ENCODE peak calls at places on chromosome 4, in seven cellular contexts. L, M, K, Y, D, I and H are unnamed samples.

GRCh38 chr4:10032625-10033024 is 11.3 kb upstream of the SLC2A9 start:
- DNase-seq in L (no peak), M (peak), K (no peak), Y (no peak), D (no peak), I (peak), H (peak)

GRCh38 chr4:182448281-182449151 is 205.3 kb downstream of the TENM3 start:
- DNase-seq in L (peak), M (peak), K (peak), Y (no peak), D (peak), I (peak), H (peak)

GRCh38 chr4:38177035-38177791 is 217.0 kb downstream of the PTTG2 start:
- DNase-seq in L (peak), M (peak), K (peak), Y (peak), D (no peak), I (peak), H (no peak)

GRCh38 chr4:11805837-11806236 is 377.1 kb upstream of the HS3ST1 start:
- DNase-seq in L (no peak), M (peak), K (no peak), Y (no peak), D (no peak), I (no peak), H (no peak)

GRCh38 chr4:77959566-77960338 is 97.1 kb downstream of the MRPL1 start:
- DNase-seq in L (no peak), M (peak), K (no peak), Y (no peak), D (peak), I (peak), H (peak)

GRCh38 chr4:97330915-97331314 is 812.4 kb downstream of the STPG2 start:
- DNase-seq in L (no peak), M (no peak), K (no peak), Y (no peak), D (no peak), I (no peak), H (no peak)

GRCh38 chr4:8159522-8160232 is 1.1 kb upstream of the ABLIM2 start:
- DNase-seq in L (no peak), M (peak), K (no peak), Y (no peak), D (no peak), I (no peak), H (peak)

GRCh38 chr4:168480991-168481588 is 798 bp upstream of the DDX60L start:
- DNase-seq in L (peak), M (peak), K (peak), Y (peak), D (no peak), I (peak), H (peak)

GRCh38 chr4:76535603-76536380 is 100.8 kb downstream of the SHROOM3 start:
- DNase-seq in L (no peak), M (peak), K (no peak), Y (no peak), D (no peak), I (peak), H (peak)

GRCh38 chr4:112377701-112378620 is 80.8 kb downstream of the ALPK1 start:
- DNase-seq in L (no peak), M (no peak), K (no peak), Y (no peak), D (no peak), I (no peak), H (no peak)

GRCh38 chr4:87375719-87376291 is 15.2 kb downstream of the HSD17B11 start:
- DNase-seq in L (no peak), M (peak), K (no peak), Y (no peak), D (no peak), I (peak), H (peak)

GRCh38 chr4:104494822-104495559 is at the start of gene CXXC4:
- DNase-seq in L (peak), M (peak), K (peak), Y (peak), D (peak), I (peak), H (peak)

GRCh38 chr4:138216272-138216867 is 25.8 kb downstream of the SLC7A11 start:
- DNase-seq in L (no peak), M (no peak), K (no peak), Y (no peak), D (no peak), I (no peak), H (no peak)

GRCh38 chr4:108052511-108052910 is 62.8 kb downstream of the HADH start:
- DNase-seq in L (no peak), M (no peak), K (no peak), Y (no peak), D (no peak), I (no peak), H (no peak)

GRCh38 chr4:128846063-128846462 is 36.6 kb downstream of the JADE1 start:
- DNase-seq in L (no peak), M (no peak), K (no peak), Y (no peak), D (peak), I (no peak), H (peak)

GRCh38 chr4:129138762-129139496 is 43.0 kb downstream of the C4orf33 start:
- DNase-seq in L (no peak), M (no peak), K (no peak), Y (no peak), D (peak), I (no peak), H (no peak)

GRCh38 chr4:151238477-151238876 is 38.5 kb upstream of the PRSS48 start:
- DNase-seq in L (no peak), M (peak), K (no peak), Y (no peak), D (no peak), I (peak), H (no peak)

GRCh38 chr4:142413516-142413915 is 432.6 kb downstream of the INPP4B start:
- DNase-seq in L (no peak), M (no peak), K (no peak), Y (no peak), D (no peak), I (peak), H (no peak)

GRCh38 chr4:153798436-153798835 is 9.6 kb upstream of the SFRP2 start:
- DNase-seq in L (no peak), M (no peak), K (no peak), Y (no peak), D (no peak), I (peak), H (no peak)

GRCh38 chr4:111943796-111944203 is 201.5 kb upstream of the FAM241A start:
- DNase-seq in L (no peak), M (peak), K (peak), Y (no peak), D (no peak), I (peak), H (no peak)

GRCh38 chr4:153748378-153748777 is 11.4 kb downstream of the RNF175 start:
- DNase-seq in L (no peak), M (peak), K (no peak), Y (no peak), D (no peak), I (peak), H (no peak)

GRCh38 chr4:156547439-156547838 is 424.2 kb downstream of the PDGFC start:
- DNase-seq in L (no peak), M (peak), K (no peak), Y (no peak), D (no peak), I (peak), H (no peak)

GRCh38 chr4:10161146-10161545 is 44.5 kb upstream of the WDR1 start:
- DNase-seq in L (no peak), M (no peak), K (no peak), Y (no peak), D (no peak), I (peak), H (no peak)

GRCh38 chr4:183691006-183691405 is 31.9 kb downstream of the TRAPPC11 start:
- DNase-seq in L (no peak), M (no peak), K (no peak), Y (no peak), D (no peak), I (no peak), H (no peak)

GRCh38 chr4:174357321-174357720 is 73.6 kb downstream of the CEP44 start:
- DNase-seq in L (no peak), M (peak), K (no peak), Y (no peak), D (no peak), I (peak), H (no peak)

GRCh38 chr4:3286335-3287175 is 6.3 kb upstream of the RGS12 start:
- DNase-seq in L (no peak), M (no peak), K (no peak), Y (no peak), D (no peak), I (no peak), H (no peak)

GRCh38 chr4:108766058-108766457 is 3.2 kb upstream of the ETNPPL start:
- DNase-seq in L (no peak), M (no peak), K (no peak), Y (no peak), D (no peak), I (no peak), H (no peak)

GRCh38 chr4:143344011-143344410 is 7.3 kb downstream of the GAB1 start:
- DNase-seq in L (no peak), M (no peak), K (no peak), Y (no peak), D (no peak), I (no peak), H (no peak)

GRCh38 chr4:40865696-40866095 is 115.9 kb downstream of the NSUN7 start:
- DNase-seq in L (no peak), M (no peak), K (no peak), Y (no peak), D (no peak), I (peak), H (no peak)

GRCh38 chr4:17597517-17597916 is 16.9 kb upstream of the MED28 start:
- DNase-seq in L (no peak), M (peak), K (no peak), Y (no peak), D (no peak), I (peak), H (no peak)

GRCh38 chr4:74057588-74057987 is 19.1 kb upstream of the CXCL3 start:
- DNase-seq in L (no peak), M (no peak), K (no peak), Y (no peak), D (no peak), I (no peak), H (no peak)

GRCh38 chr4:113094802-113095201 is 45.3 kb downstream of the ANK2 start:
- DNase-seq in L (no peak), M (peak), K (no peak), Y (no peak), D (no peak), I (peak), H (no peak)

GRCh38 chr4:138241281-138242075 is 671 bp downstream of the SLC7A11 start:
- DNase-seq in L (no peak), M (peak), K (no peak), Y (no peak), D (no peak), I (peak), H (no peak)

GRCh38 chr4:176902710-176903323 is 110.1 kb upstream of the VEGFC start:
- DNase-seq in L (no peak), M (peak), K (no peak), Y (no peak), D (no peak), I (peak), H (no peak)

GRCh38 chr4:87716350-87717041 is 66.4 kb downstream of the DMP1 start:
- DNase-seq in L (no peak), M (no peak), K (no peak), Y (no peak), D (no peak), I (no peak), H (no peak)